ENCODE peak calls at places on chromosomes 7 and 10, in four cellular contexts. One of them, this sample, is unnamed.

GRCh38 chr7:51295435-51296269 is 21.0 kb downstream of the COBL start:
- DNase-seq in Panc1: no peak
- DNase-seq in HepG2: no peak
- DNase-seq in HCT116: no peak
- DNase-seq in this sample: no peak

GRCh38 chr7:4067476-4067760 is 614.7 kb upstream of the FOXK1 start:
- DNase-seq in Panc1: no peak
- DNase-seq in HepG2: no peak
- DNase-seq in HCT116: no peak
- DNase-seq in this sample: no peak

GRCh38 chr7:87648316-87648715 is 20.1 kb downstream of the RUNDC3B start:
- DNase-seq in Panc1: no peak
- DNase-seq in HepG2: no peak
- DNase-seq in HCT116: no peak
- DNase-seq in this sample: no peak

GRCh38 chr7:131909151-131909768 is 352.8 kb upstream of the PODXL start:
- DNase-seq in Panc1: no peak
- DNase-seq in HepG2: no peak
- DNase-seq in HCT116: no peak
- DNase-seq in this sample: no peak

GRCh38 chr10:124074471-124075109 is 18.8 kb downstream of the CHST15 start:
- DNase-seq in Panc1: no peak
- DNase-seq in HepG2: no peak
- DNase-seq in HCT116: no peak
- DNase-seq in this sample: no peak

GRCh38 chr7:4803397-4804241 is 28.2 kb downstream of the AP5Z1 start:
- DNase-seq in Panc1: no peak
- DNase-seq in HepG2: peak
- DNase-seq in HCT116: no peak
- DNase-seq in this sample: no peak

GRCh38 chr7:27079234-27079975 is 16.4 kb downstream of the HOXA1 start:
- DNase-seq in Panc1: no peak
- DNase-seq in HepG2: no peak
- DNase-seq in HCT116: no peak
- DNase-seq in this sample: no peak

GRCh38 chr7:44145969-44146897 is 5.1 kb upstream of the MYL7 start:
- DNase-seq in Panc1: no peak
- DNase-seq in HepG2: no peak
- DNase-seq in HCT116: peak
- DNase-seq in this sample: peak

GRCh38 chr10:114412907-114413386 is 8.6 kb upstream of the AFAP1L2 start:
- DNase-seq in Panc1: no peak
- DNase-seq in HepG2: no peak
- DNase-seq in HCT116: peak
- DNase-seq in this sample: no peak

GRCh38 chr7:98217623-98218582 is 6.7 kb downstream of the BHLHA15 start:
- DNase-seq in Panc1: no peak
- DNase-seq in HepG2: peak
- DNase-seq in HCT116: no peak
- DNase-seq in this sample: peak

GRCh38 chr10:27485986-27486385 is 18.1 kb upstream of the RAB18 start:
- DNase-seq in Panc1: no peak
- DNase-seq in HepG2: no peak
- DNase-seq in HCT116: no peak
- DNase-seq in this sample: no peak

GRCh38 chr10:91317541-91317940 is 92.6 kb upstream of the HECTD2 start:
- DNase-seq in Panc1: no peak
- DNase-seq in HepG2: no peak
- DNase-seq in HCT116: no peak
- DNase-seq in this sample: no peak
- TF ChIP-seq TCF7L2 in Panc1: no peak
- TF ChIP-seq TCF7L2 in HepG2: no peak
- TF ChIP-seq TCF7L2 in HCT116: no peak
- TF ChIP-seq TCF7L2 in this sample: no peak

GRCh38 chr10:7697304-7697822 is 5.8 kb upstream of the ITIH2 start:
- DNase-seq in Panc1: no peak
- DNase-seq in HepG2: no peak
- DNase-seq in HCT116: no peak
- DNase-seq in this sample: no peak

GRCh38 chr10:7702288-7702812 is 766 bp upstream of the ITIH2 start:
- DNase-seq in Panc1: no peak
- DNase-seq in HepG2: peak
- DNase-seq in HCT116: no peak
- DNase-seq in this sample: no peak

GRCh38 chr10:7700577-7701125 is 2.5 kb upstream of the ITIH2 start:
- DNase-seq in Panc1: no peak
- DNase-seq in HepG2: peak
- DNase-seq in HCT116: no peak
- DNase-seq in this sample: no peak

GRCh38 chr10:7701158-7701742 is 1.9 kb upstream of the ITIH2 start:
- DNase-seq in Panc1: no peak
- DNase-seq in HepG2: no peak
- DNase-seq in HCT116: no peak
- DNase-seq in this sample: no peak

GRCh38 chr10:7696545-7696944 is 6.6 kb upstream of the ITIH2 start:
- DNase-seq in Panc1: no peak
- DNase-seq in HepG2: peak
- DNase-seq in HCT116: no peak
- DNase-seq in this sample: no peak
- TF ChIP-seq TCF7L2 in Panc1: no peak
- TF ChIP-seq TCF7L2 in HepG2: no peak
- TF ChIP-seq TCF7L2 in HCT116: no peak
- TF ChIP-seq TCF7L2 in this sample: no peak

GRCh38 chr10:109977382-109977806 is 30.4 kb upstream of the ADD3 start:
- DNase-seq in Panc1: no peak
- DNase-seq in HepG2: peak
- DNase-seq in HCT116: no peak
- DNase-seq in this sample: no peak
- TF ChIP-seq TCF7L2 in Panc1: no peak
- TF ChIP-seq TCF7L2 in HepG2: peak
- TF ChIP-seq TCF7L2 in HCT116: no peak
- TF ChIP-seq TCF7L2 in this sample: no peak

GRCh38 chr7:97027427-97028234 is 3.0 kb upstream of the DLX5 start:
- DNase-seq in Panc1: peak
- DNase-seq in HepG2: peak
- DNase-seq in HCT116: peak
- DNase-seq in this sample: peak

GRCh38 chr7:97025130-97025499 is 484 bp upstream of the DLX5 start:
- DNase-seq in Panc1: no peak
- DNase-seq in HepG2: no peak
- DNase-seq in HCT116: no peak
- DNase-seq in this sample: no peak

GRCh38 chr7:97024209-97025129 is at the start of gene DLX5:
- DNase-seq in Panc1: no peak
- DNase-seq in HepG2: peak
- DNase-seq in HCT116: no peak
- DNase-seq in this sample: no peak

GRCh38 chr7:97025983-97026704 is 1.5 kb upstream of the DLX5 start:
- DNase-seq in Panc1: no peak
- DNase-seq in HepG2: no peak
- DNase-seq in HCT116: no peak
- DNase-seq in this sample: no peak

GRCh38 chr7:97026705-97027426 is 2.2 kb upstream of the DLX5 start:
- DNase-seq in Panc1: no peak
- DNase-seq in HepG2: no peak
- DNase-seq in HCT116: no peak
- DNase-seq in this sample: no peak
- TF ChIP-seq TCF7L2 in Panc1: no peak
- TF ChIP-seq TCF7L2 in HepG2: no peak
- TF ChIP-seq TCF7L2 in HCT116: no peak
- TF ChIP-seq TCF7L2 in this sample: no peak